ENCODE peak calls at places on chromosomes 6 and 20, in six cellular contexts. W, S, B, I, N and O are unnamed samples. For H3K9me2, the result is how much of the 10 kb centered on the place peaks cover.

GRCh38 chr6:106076139-106076538 is 10.0 kb upstream of the PRDM1 start:
- DNase-seq in W (no peak), S (no peak), B (no peak), I (no peak), N (no peak), O (no peak)

GRCh38 chr20:3275966-3276365 is 37.0 kb upstream of the SLC4A11 start:
- DNase-seq in W (no peak), S (no peak), B (no peak), I (no peak), N (no peak), O (no peak)

GRCh38 chr6:130560231-130560630 is 194.4 kb downstream of the TMEM200A start:
- DNase-seq in W (no peak), S (no peak), B (no peak), I (no peak), N (no peak), O (no peak)

GRCh38 chr6:51565472-51565871 is 521.9 kb downstream of the PKHD1 start:
- DNase-seq in W (no peak), S (no peak), B (no peak), I (no peak), N (no peak), O (no peak)

GRCh38 chr20:59958626-59959025 is 403 bp downstream of the CDH26 start:
- DNase-seq in W (no peak), S (no peak), B (no peak), I (no peak), N (peak), O (peak)

GRCh38 chr20:40802886-40803285 is 113.8 kb upstream of the MAFB start:
- DNase-seq in W (no peak), S (no peak), B (no peak), I (no peak), N (no peak), O (no peak)

GRCh38 chr20:31987744-31988143 is 19.8 kb downstream of the XKR7 start:
- DNase-seq in W (no peak), S (no peak), B (no peak), I (peak), N (no peak), O (peak)

GRCh38 chr6:33607784-33608161 is 13.3 kb upstream of the ITPR3 start:
- DNase-seq in W (peak), S (peak), B (peak), I (peak), N (peak), O (peak)

GRCh38 chr6:6405997-6406699 is 85.7 kb upstream of the F13A1 start:
- DNase-seq in W (no peak), S (no peak), B (no peak), I (no peak), N (no peak), O (no peak)

GRCh38 chr20:32474967-32475819 is 109.9 kb downstream of the NOL4L start:
- DNase-seq in W (no peak), S (no peak), B (peak), I (peak), N (no peak), O (peak)

DNA sequence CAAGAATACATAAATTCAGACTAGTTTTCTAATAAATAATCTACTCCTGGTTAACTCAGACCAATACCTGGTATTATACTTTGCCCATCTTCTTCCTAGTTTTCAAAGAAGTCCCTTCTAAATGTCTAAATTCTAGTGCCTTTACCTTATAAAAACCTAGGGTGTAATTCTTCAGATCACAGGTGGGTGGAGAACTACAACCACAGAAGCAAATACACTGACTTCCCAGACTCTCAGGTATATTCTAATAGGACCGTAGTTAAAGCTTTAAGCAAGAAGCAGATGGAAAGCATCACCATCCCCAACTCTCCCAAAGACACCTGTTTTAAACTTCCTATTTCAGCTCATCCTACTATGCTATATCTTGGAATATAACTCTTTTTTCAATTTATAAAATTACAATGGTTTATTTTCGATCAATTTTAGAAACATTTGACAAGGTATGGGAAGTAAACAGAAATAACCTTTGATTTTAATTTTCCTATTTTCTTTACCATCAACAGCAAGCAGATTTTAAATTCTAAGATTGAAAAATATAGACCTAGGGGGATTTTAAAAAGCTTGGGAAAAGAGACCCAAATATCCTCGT is 15.8 kb downstream of the MAN1A1 start:
- DNase-seq in W (no peak), S (peak), B (peak), I (peak), N (peak), O (peak)
- TF ChIP-seq CTCF in W (peak), S (peak), B (peak), I (peak), N (peak), O (peak)

DNA sequence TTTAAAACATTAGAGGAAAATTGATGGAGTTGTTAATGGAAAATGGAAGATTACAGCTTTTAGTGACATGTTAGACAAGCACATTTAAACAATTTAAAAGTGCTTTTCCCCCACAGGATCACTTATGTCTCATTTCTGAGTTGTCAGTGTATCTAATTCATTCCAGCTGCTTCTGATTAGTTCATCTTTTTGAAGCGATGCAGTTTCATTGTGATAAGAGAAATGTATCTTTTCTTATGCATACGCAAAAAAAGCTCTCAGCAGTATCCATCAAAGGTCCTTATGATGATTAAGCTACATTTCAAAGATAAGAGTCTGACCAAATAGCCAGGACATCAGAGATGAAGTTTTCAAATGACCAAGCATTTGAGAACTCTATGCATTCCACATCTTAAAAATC is 572.6 kb upstream of the SYNCRIP start:
- DNase-seq in W (no peak), S (no peak), B (peak), I (no peak), N (no peak), O (no peak)
- H3K9me2 ChIP-seq in W (under half), S (under half), B (under half), I (under half), N (under half), O (under half)

DNA sequence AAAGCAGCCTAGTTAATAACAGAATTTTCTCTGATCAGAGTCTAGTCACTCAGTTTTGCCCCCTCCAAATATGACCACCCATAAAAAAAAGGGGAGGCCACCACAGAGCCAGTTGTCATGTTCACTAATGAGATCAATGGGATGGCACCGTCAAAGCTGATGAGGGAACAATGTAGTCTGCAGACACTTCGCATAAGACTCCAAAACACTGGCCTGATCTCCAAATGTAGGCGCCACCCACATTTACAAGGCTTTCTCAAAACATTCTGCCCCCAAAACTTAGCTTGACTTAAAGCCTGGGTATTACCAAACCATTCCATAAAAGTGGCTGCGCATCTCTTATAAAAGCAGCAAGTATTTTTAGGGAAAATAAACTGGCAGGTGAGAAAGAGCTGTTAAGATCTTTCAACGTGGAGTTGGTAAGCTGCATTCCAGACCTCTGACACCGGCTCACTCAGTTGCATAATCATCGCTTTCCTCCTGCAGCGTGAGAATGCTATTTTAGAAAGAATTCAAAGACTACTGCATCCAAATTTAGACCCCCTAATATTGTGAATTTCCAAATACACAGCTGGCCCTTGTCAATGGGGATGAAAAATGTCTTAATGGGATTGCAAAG is 59.3 kb downstream of the TBC1D7 start:
- DNase-seq in W (no peak), S (no peak), B (no peak), I (peak), N (no peak), O (peak)
- TF ChIP-seq EZH2phosphoT487 in W (no peak), S (no peak), B (no peak), I (no peak), N (no peak), O (no peak)

GRCh38 chr6:96089173-96089572 is 73.4 kb downstream of the FUT9 start:
- DNase-seq in W (peak), S (no peak), B (no peak), I (peak), N (no peak), O (peak)
- TF ChIP-seq CTCF in W (peak), S (peak), B (peak), I (peak), N (peak), O (peak)

GRCh38 chr6:23365732-23366131 is 760.3 kb upstream of the NRSN1 start:
- DNase-seq in W (no peak), S (no peak), B (no peak), I (no peak), N (no peak), O (no peak)

DNA sequence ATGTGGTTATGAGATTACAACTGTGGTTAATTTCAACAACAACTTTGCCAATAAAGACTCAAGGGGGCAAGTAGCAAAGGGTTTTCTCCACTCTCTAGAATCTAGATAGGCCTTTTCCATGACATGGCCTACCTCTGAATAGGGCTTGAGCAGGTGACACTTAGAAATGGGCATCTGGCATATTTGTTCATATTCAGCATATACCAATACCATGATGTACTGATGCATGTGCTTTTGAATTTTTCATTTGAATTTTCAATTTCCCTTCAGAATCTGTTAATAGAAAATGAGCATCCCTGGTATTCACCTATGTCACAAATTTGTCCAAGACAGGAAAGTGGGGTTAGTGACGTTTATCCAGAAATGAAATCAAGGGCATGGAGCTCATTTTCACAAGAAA is 757.5 kb upstream of the NRSN1 start:
- DNase-seq in W (no peak), S (no peak), B (no peak), I (no peak), N (no peak), O (no peak)
- H3K9me2 ChIP-seq in W (under half), S (under half), B (under half), I (under half), N (under half), O (under half)

DNA sequence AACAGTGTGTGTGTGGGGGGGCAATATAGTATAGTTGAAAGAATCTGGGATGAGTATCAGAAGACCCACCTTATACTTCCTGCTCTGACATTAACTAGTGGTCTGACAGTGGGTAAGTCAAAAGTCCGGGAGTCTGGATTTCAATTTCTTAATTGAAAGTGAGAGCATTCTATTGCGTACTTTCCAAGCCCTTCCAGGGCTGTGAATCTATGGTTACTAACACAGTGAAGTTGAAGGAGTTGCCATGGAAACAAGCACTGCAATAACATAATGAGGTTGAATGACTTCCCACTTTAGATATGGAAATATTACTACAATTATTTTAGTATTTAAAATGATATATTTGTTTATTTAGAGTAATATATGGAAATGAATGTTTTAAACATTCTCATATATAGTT is 80.2 kb downstream of the MLIP start:
- DNase-seq in W (no peak), S (no peak), B (no peak), I (peak), N (no peak), O (no peak)
- TF ChIP-seq EZH2phosphoT487 in W (no peak), S (no peak), B (no peak), I (no peak), N (no peak), O (no peak)